ENCODE peak calls at places on chromosomes 16 and 17, in seven cellular contexts. One of them, this sample, is unnamed. For H3K4me1 and H3K27me3, the result is how much of the 10 kb centered on the place peaks cover.

GRCh38 chr17:29659155-29659554 is 36.4 kb upstream of the CORO6 start:
- DNase-seq in aorta: no peak
- DNase-seq in lung: no peak
- DNase-seq in adrenal gland: no peak
- DNase-seq in neural progenitor cell: no peak
- DNase-seq in fibroblast of lung: no peak
- DNase-seq in uterus: no peak
- DNase-seq in this sample: no peak

GRCh38 chr16:20099375-20099774 is 25.7 kb upstream of the GPR139 start:
- DNase-seq in aorta: no peak
- DNase-seq in neural progenitor cell: no peak
- DNase-seq in uterus: no peak
- DNase-seq in fibroblast of lung: no peak
- DNase-seq in lung: no peak
- DNase-seq in adrenal gland: no peak
- DNase-seq in this sample: no peak

GRCh38 chr16:19991614-19992013 is 82.1 kb downstream of the GPR139 start:
- DNase-seq in adrenal gland: no peak
- DNase-seq in aorta: no peak
- DNase-seq in uterus: no peak
- DNase-seq in lung: no peak
- DNase-seq in fibroblast of lung: no peak
- DNase-seq in neural progenitor cell: no peak
- DNase-seq in this sample: no peak

GRCh38 chr16:66903544-66904427 is 14.9 kb downstream of the CDH16 start:
- DNase-seq in fibroblast of lung: no peak
- DNase-seq in lung: no peak
- DNase-seq in neural progenitor cell: no peak
- DNase-seq in adrenal gland: no peak
- DNase-seq in uterus: no peak
- DNase-seq in aorta: no peak
- DNase-seq in this sample: no peak

GRCh38 chr17:59827721-59828477 is 64.8 kb downstream of the TUBD1 start:
- DNase-seq in fibroblast of lung: no peak
- DNase-seq in lung: no peak
- DNase-seq in adrenal gland: no peak
- DNase-seq in aorta: no peak
- DNase-seq in neural progenitor cell: no peak
- DNase-seq in uterus: no peak
- DNase-seq in this sample: no peak

GRCh38 chr17:63365366-63366237 is 80.5 kb downstream of the CYB561 start:
- DNase-seq in aorta: no peak
- DNase-seq in lung: no peak
- DNase-seq in neural progenitor cell: no peak
- DNase-seq in adrenal gland: no peak
- DNase-seq in uterus: no peak
- DNase-seq in fibroblast of lung: no peak
- DNase-seq in this sample: no peak

GRCh38 chr16:74101390-74101789 is 195.2 kb upstream of the PSMD7 start:
- DNase-seq in neural progenitor cell: no peak
- DNase-seq in lung: no peak
- DNase-seq in aorta: no peak
- DNase-seq in fibroblast of lung: no peak
- DNase-seq in uterus: no peak
- DNase-seq in adrenal gland: no peak
- DNase-seq in this sample: no peak

GRCh38 chr16:89426736-89427525 is 63.4 kb downstream of the ANKRD11 start:
- DNase-seq in lung: no peak
- DNase-seq in neural progenitor cell: no peak
- DNase-seq in adrenal gland: no peak
- DNase-seq in aorta: no peak
- DNase-seq in uterus: no peak
- DNase-seq in fibroblast of lung: no peak
- DNase-seq in this sample: no peak

GRCh38 chr16:13021996-13022395 is 120.6 kb downstream of the SHISA9 start:
- DNase-seq in aorta: no peak
- DNase-seq in adrenal gland: no peak
- DNase-seq in neural progenitor cell: no peak
- DNase-seq in uterus: no peak
- DNase-seq in lung: no peak
- DNase-seq in fibroblast of lung: no peak
- DNase-seq in this sample: no peak

GRCh38 chr16:54422569-54422978 is 136.0 kb upstream of the IRX3 start:
- DNase-seq in fibroblast of lung: no peak
- DNase-seq in neural progenitor cell: no peak
- DNase-seq in lung: no peak
- DNase-seq in adrenal gland: no peak
- DNase-seq in uterus: no peak
- DNase-seq in aorta: no peak
- DNase-seq in this sample: no peak

GRCh38 chr17:15999974-16000827 is 577 bp downstream of the TTC19 start:
- DNase-seq in neural progenitor cell: peak
- DNase-seq in uterus: peak
- DNase-seq in lung: no peak
- DNase-seq in fibroblast of lung: peak
- DNase-seq in adrenal gland: peak
- DNase-seq in aorta: peak
- DNase-seq in this sample: peak

GRCh38 chr17:56810286-56810781 is 23.4 kb downstream of the C17orf67 start:
- DNase-seq in uterus: no peak
- DNase-seq in aorta: no peak
- DNase-seq in neural progenitor cell: no peak
- DNase-seq in fibroblast of lung: peak
- DNase-seq in adrenal gland: no peak
- DNase-seq in lung: no peak
- DNase-seq in this sample: peak

GRCh38 chr17:4530799-4531730 is 24.1 kb downstream of the MYBBP1A start:
- DNase-seq in aorta: no peak
- DNase-seq in uterus: no peak
- DNase-seq in neural progenitor cell: no peak
- DNase-seq in lung: no peak
- DNase-seq in adrenal gland: peak
- DNase-seq in fibroblast of lung: no peak
- DNase-seq in this sample: no peak

GRCh38 chr17:19724501-19725420 is 8.4 kb upstream of the SLC47A2 start:
- DNase-seq in neural progenitor cell: no peak
- DNase-seq in aorta: peak
- DNase-seq in lung: peak
- DNase-seq in fibroblast of lung: no peak
- DNase-seq in adrenal gland: peak
- DNase-seq in uterus: peak
- DNase-seq in this sample: no peak

GRCh38 chr16:11673091-11674000 is 5.1 kb downstream of the SNN start:
- DNase-seq in lung: no peak
- DNase-seq in fibroblast of lung: no peak
- DNase-seq in adrenal gland: peak
- DNase-seq in uterus: no peak
- DNase-seq in neural progenitor cell: no peak
- DNase-seq in aorta: no peak
- DNase-seq in this sample: no peak

GRCh38 chr16:88924834-88925539 is 52.0 kb downstream of the CBFA2T3 start:
- DNase-seq in uterus: peak
- DNase-seq in fibroblast of lung: peak
- DNase-seq in lung: no peak
- DNase-seq in adrenal gland: peak
- DNase-seq in neural progenitor cell: peak
- DNase-seq in aorta: peak
- DNase-seq in this sample: peak

GRCh38 chr16:72873853-72874252 is 174.1 kb downstream of the ZFHX3 start:
- DNase-seq in neural progenitor cell: no peak
- DNase-seq in aorta: no peak
- DNase-seq in uterus: no peak
- DNase-seq in adrenal gland: no peak
- DNase-seq in fibroblast of lung: no peak
- DNase-seq in lung: no peak
- DNase-seq in this sample: no peak

GRCh38 chr16:87129771-87130170 is 187.4 kb downstream of the C16orf95 start:
- DNase-seq in fibroblast of lung: no peak
- DNase-seq in lung: no peak
- DNase-seq in uterus: no peak
- DNase-seq in aorta: no peak
- DNase-seq in adrenal gland: no peak
- DNase-seq in neural progenitor cell: no peak
- DNase-seq in this sample: peak

GRCh38 chr16:30535777-30536190 is 1.1 kb upstream of the ZNF747 start:
- DNase-seq in adrenal gland: peak
- DNase-seq in fibroblast of lung: peak
- DNase-seq in lung: peak
- DNase-seq in neural progenitor cell: peak
- DNase-seq in aorta: peak
- DNase-seq in uterus: peak
- DNase-seq in this sample: peak

GRCh38 chr17:7479139-7479388 is 367 bp downstream of the ZBTB4 start:
- DNase-seq in lung: no peak
- DNase-seq in aorta: no peak
- DNase-seq in fibroblast of lung: no peak
- DNase-seq in neural progenitor cell: no peak
- DNase-seq in adrenal gland: no peak
- DNase-seq in uterus: no peak
- DNase-seq in this sample: no peak

GRCh38 chr17:7476951-7477350 is 2.5 kb downstream of the ZBTB4 start:
- DNase-seq in adrenal gland: no peak
- DNase-seq in uterus: no peak
- DNase-seq in fibroblast of lung: no peak
- DNase-seq in neural progenitor cell: no peak
- DNase-seq in lung: no peak
- DNase-seq in aorta: no peak
- DNase-seq in this sample: no peak

GRCh38 chr17:7479389-7480192 is at the start of gene ZBTB4:
- DNase-seq in uterus: peak
- DNase-seq in lung: no peak
- DNase-seq in neural progenitor cell: peak
- DNase-seq in aorta: peak
- DNase-seq in fibroblast of lung: peak
- DNase-seq in adrenal gland: peak
- DNase-seq in this sample: peak

GRCh38 chr17:7477392-7478275 is 1.8 kb downstream of the ZBTB4 start:
- DNase-seq in neural progenitor cell: peak
- DNase-seq in uterus: no peak
- DNase-seq in adrenal gland: peak
- DNase-seq in aorta: peak
- DNase-seq in lung: peak
- DNase-seq in fibroblast of lung: peak
- DNase-seq in this sample: no peak

GRCh38 chr17:7478276-7479138 is 924 bp downstream of the ZBTB4 start:
- DNase-seq in neural progenitor cell: peak
- DNase-seq in aorta: peak
- DNase-seq in adrenal gland: no peak
- DNase-seq in lung: peak
- DNase-seq in uterus: peak
- DNase-seq in fibroblast of lung: peak
- DNase-seq in this sample: no peak
- H3K4me1 ChIP-seq in neural progenitor cell: under half
- H3K4me1 ChIP-seq in aorta: under half
- H3K4me1 ChIP-seq in adrenal gland: under half
- H3K4me1 ChIP-seq in lung: under half
- H3K4me1 ChIP-seq in uterus: under half
- H3K4me1 ChIP-seq in fibroblast of lung: under half
- H3K4me1 ChIP-seq in this sample: under half

GRCh38 chr17:72516772-72517399 is 396.1 kb downstream of the SOX9 start:
- DNase-seq in fibroblast of lung: no peak
- DNase-seq in adrenal gland: no peak
- DNase-seq in neural progenitor cell: peak
- DNase-seq in lung: no peak
- DNase-seq in aorta: no peak
- DNase-seq in uterus: no peak
- DNase-seq in this sample: peak

GRCh38 chr17:72518810-72519597 is 398.2 kb downstream of the SOX9 start:
- DNase-seq in neural progenitor cell: no peak
- DNase-seq in aorta: no peak
- DNase-seq in fibroblast of lung: no peak
- DNase-seq in adrenal gland: no peak
- DNase-seq in uterus: no peak
- DNase-seq in lung: no peak
- DNase-seq in this sample: no peak

GRCh38 chr17:72519598-72519936 is 398.7 kb downstream of the SOX9 start:
- DNase-seq in adrenal gland: no peak
- DNase-seq in aorta: no peak
- DNase-seq in fibroblast of lung: no peak
- DNase-seq in uterus: no peak
- DNase-seq in neural progenitor cell: no peak
- DNase-seq in lung: no peak
- DNase-seq in this sample: no peak

GRCh38 chr17:72517413-72518237 is 396.8 kb downstream of the SOX9 start:
- DNase-seq in uterus: no peak
- DNase-seq in neural progenitor cell: no peak
- DNase-seq in fibroblast of lung: no peak
- DNase-seq in adrenal gland: no peak
- DNase-seq in lung: no peak
- DNase-seq in aorta: no peak
- DNase-seq in this sample: no peak

DNA sequence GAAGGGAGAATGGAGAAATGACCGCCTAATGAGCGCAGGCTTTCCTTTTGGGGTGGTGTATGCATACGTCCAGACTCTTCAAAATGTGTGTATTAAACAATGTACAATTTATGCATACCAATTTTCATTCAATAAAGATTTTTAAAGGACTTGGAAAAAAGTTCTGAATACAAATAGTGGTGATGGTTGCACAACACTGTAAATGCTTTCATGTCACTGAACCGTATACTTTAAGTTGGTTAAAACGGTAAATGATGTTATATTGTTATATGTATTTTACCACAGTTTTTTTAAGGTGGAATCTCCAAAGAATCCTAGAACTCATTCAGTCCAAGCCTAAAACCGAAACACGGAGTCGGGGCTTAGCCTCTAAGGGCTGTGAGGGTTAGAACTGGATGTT is 397.5 kb downstream of the SOX9 start:
- DNase-seq in neural progenitor cell: no peak
- DNase-seq in aorta: no peak
- DNase-seq in adrenal gland: no peak
- DNase-seq in uterus: no peak
- DNase-seq in lung: no peak
- DNase-seq in fibroblast of lung: no peak
- DNase-seq in this sample: no peak
- H3K27ac ChIP-seq in neural progenitor cell: no peak
- H3K27ac ChIP-seq in aorta: no peak
- H3K27ac ChIP-seq in adrenal gland: no peak
- H3K27ac ChIP-seq in uterus: no peak
- H3K27ac ChIP-seq in lung: no peak
- H3K27ac ChIP-seq in fibroblast of lung: no peak
- H3K27ac ChIP-seq in this sample: no peak

GRCh38 chr16:56191807-56192643 is 736 bp downstream of the GNAO1 start:
- DNase-seq in uterus: no peak
- DNase-seq in aorta: no peak
- DNase-seq in lung: no peak
- DNase-seq in fibroblast of lung: no peak
- DNase-seq in neural progenitor cell: peak
- DNase-seq in adrenal gland: no peak
- DNase-seq in this sample: peak
- H3K27me3 ChIP-seq in uterus: under half
- H3K27me3 ChIP-seq in aorta: under half
- H3K27me3 ChIP-seq in lung: under half
- H3K27me3 ChIP-seq in fibroblast of lung: under half
- H3K27me3 ChIP-seq in neural progenitor cell: half or more
- H3K27me3 ChIP-seq in adrenal gland: under half
- H3K27me3 ChIP-seq in this sample: under half

DNA sequence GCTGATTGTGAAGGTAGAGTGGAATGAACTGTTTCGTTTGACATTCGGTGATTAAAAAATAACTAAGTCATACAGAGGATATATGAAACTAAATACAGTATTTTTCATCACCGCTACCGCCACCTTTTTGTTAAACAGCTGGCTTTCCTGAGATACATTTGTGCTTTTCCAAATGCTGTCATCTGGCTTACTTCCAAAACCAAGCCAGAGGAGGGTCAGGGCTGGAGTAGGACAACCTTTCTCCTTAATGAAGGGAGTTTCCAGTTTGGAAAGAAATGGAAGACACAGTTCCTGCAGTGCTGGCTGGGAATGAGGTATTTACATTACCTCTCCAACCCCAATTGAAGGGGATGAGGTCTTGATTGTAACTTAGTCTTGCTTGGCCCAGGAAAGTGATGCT is 3.2 kb downstream of the TNRC6C start:
- DNase-seq in uterus: no peak
- DNase-seq in fibroblast of lung: no peak
- DNase-seq in aorta: no peak
- DNase-seq in adrenal gland: no peak
- DNase-seq in neural progenitor cell: no peak
- DNase-seq in lung: no peak
- DNase-seq in this sample: peak
- H3K4me1 ChIP-seq in uterus: under half
- H3K4me1 ChIP-seq in fibroblast of lung: under half
- H3K4me1 ChIP-seq in aorta: under half
- H3K4me1 ChIP-seq in adrenal gland: under half
- H3K4me1 ChIP-seq in neural progenitor cell: under half
- H3K4me1 ChIP-seq in lung: under half
- H3K4me1 ChIP-seq in this sample: under half

This sample was measured in SJCRH30.